ENCODE peak calls at places on chromosomes 11 and 22, in six cellular contexts. M is neuronal stem cell, G is IMR-90, T is trophoblast cell, A is mesenchymal stem cell, D is H9. K is an unnamed sample.
A peak's percentile ranks its signal among the peaks of the same experiment; 100 is the strongest.

GRCh38 chr11:8671651-8672062 is 10.8 kb downstream of the TRIM66 start:
- DNase-seq in M (no peak), G (peak; percentile 87), T (no peak), A (no peak), D (peak; percentile 50), K (peak; percentile 68)

GRCh38 chr11:117180020-117180419 is 1.5 kb downstream of the SIDT2 start:
- DNase-seq in M (no peak), G (no peak), T (no peak), A (peak; percentile 48), D (peak; percentile 24), K (peak; percentile 31)

GRCh38 chr11:46876471-46876870 is 30.4 kb upstream of the CKAP5 start:
- DNase-seq in M (no peak), G (no peak), T (no peak), A (no peak), D (no peak), K (no peak)

GRCh38 chr11:125404811-125405481 is 91.1 kb downstream of the FEZ1 start:
- DNase-seq in M (peak; percentile 71), G (peak; percentile 47), T (peak; percentile 15), A (peak; percentile 57), D (peak; percentile 86), K (peak; percentile 75)

GRCh38 chr22:46731246-46732040 is 6.6 kb downstream of the CERK start:
- DNase-seq in M (no peak), G (no peak), T (no peak), A (peak; percentile 58), D (peak; percentile 54), K (peak; percentile 59)

GRCh38 chr11:131770801-131771200 is 400.4 kb downstream of the NTM start:
- DNase-seq in M (no peak), G (peak; percentile 71), T (no peak), A (peak; percentile 14), D (no peak), K (no peak)

GRCh38 chr11:10651579-10652361 is 41.8 kb downstream of the IRAG1 start:
- DNase-seq in M (no peak), G (no peak), T (no peak), A (peak; percentile 67), D (no peak), K (no peak)

GRCh38 chr11:17596310-17596669 is 49.2 kb downstream of the OTOG start:
- DNase-seq in M (no peak), G (no peak), T (no peak), A (no peak), D (peak; percentile 6), K (no peak)

GRCh38 chr22:31526275-31526674 is 29.9 kb downstream of the SFI1 start:
- DNase-seq in M (no peak), G (no peak), T (no peak), A (no peak), D (no peak), K (no peak)

GRCh38 chr11:65479184-65480145 is 19.4 kb upstream of the MALAT1 start:
- DNase-seq in M (no peak), G (peak; percentile 95), T (no peak), A (peak; percentile 97), D (peak; percentile 76), K (peak; percentile 89)

GRCh38 chr11:87659807-87660206 is 515.4 kb downstream of the RAB38 start:
- DNase-seq in M (no peak), G (no peak), T (no peak), A (no peak), D (no peak), K (no peak)

DNA sequence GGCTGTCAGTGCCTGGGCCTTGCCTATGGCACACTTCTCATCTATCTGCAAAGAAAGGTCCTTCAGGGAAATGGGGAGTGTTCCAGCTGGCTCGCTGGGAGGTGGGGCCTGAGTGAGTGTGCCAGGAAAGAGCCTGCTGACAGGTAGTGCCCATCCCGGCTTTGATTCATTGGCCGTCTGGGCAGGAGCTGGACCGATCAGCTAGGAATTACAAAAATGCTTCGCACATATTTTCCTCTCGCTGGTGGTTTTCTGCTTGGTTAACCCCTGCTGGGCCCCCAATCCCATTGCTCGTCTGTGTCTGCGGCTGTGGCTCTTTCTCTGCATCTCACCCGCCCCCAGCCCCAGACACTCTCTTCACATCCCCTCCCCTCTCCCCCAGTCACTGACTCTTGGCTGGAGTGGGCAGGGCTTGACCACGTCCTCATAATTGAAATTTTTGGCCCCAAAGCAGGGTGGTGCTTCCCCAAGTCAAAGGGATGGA is 10.8 kb downstream of the LIF start:
- DNase-seq in M (no peak), G (peak; percentile 88), T (no peak), A (peak; percentile 56), D (no peak), K (peak; percentile 88)
- H2BK5ac ChIP-seq in M (no peak overlapping the region), G (peak overlapping the region; percentile 87), T (peak overlapping the region; percentile 49), A (peak overlapping the region; percentile 98), D (no peak overlapping the region), K (no peak overlapping the region)

GRCh38 chr11:23211221-23211620 is 350.9 kb upstream of the CCDC179 start:
- DNase-seq in M (no peak), G (no peak), T (no peak), A (no peak), D (no peak), K (peak; percentile 10)
- H2BK5ac ChIP-seq in M (no peak overlapping the region), G (no peak overlapping the region), T (no peak overlapping the region), A (no peak overlapping the region), D (no peak overlapping the region), K (no peak overlapping the region)

GRCh38 chr22:21000987-21001600 is 824 bp downstream of the THAP7 start:
- DNase-seq in M (no peak), G (no peak), T (no peak), A (peak; percentile 5), D (no peak), K (no peak)
- H2BK5ac ChIP-seq in M (peak overlapping the region; percentile 88), G (peak overlapping the region; percentile 84), T (peak overlapping the region; percentile 3), A (no peak overlapping the region), D (no peak overlapping the region), K (no peak overlapping the region)

DNA sequence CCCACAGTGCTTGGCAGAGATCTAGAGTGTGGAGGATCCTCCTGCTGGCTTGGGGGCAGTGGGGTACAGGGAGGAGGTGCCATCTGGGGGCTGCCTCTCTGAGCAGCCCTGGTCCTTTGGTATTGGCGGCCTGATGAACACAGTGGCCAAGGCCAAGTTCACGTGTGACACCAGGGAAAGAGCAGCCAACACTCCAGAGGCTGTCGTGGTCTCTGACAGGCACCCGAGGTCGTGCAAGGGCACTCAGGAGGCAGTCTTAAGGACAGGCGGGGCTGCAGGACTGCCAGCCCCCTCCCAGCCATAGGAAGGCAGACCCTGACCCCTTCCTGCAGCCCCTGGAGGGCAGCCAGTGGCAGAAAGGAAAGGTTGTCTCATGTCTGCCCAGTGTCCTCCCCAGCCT is 30.7 kb downstream of the PHF21B start:
- DNase-seq in M (no peak), G (no peak), T (no peak), A (no peak), D (no peak), K (no peak)
- H2BK5ac ChIP-seq in M (no peak overlapping the region), G (no peak overlapping the region), T (no peak overlapping the region), A (no peak overlapping the region), D (no peak overlapping the region), K (no peak overlapping the region)

GRCh38 chr22:24925586-24926427 is 20.7 kb downstream of the LHFPL7 start:
- DNase-seq in M (no peak), G (no peak), T (no peak), A (no peak), D (peak; percentile 62), K (peak; percentile 65)
- H2BK5ac ChIP-seq in M (no peak overlapping the region), G (no peak overlapping the region), T (no peak overlapping the region), A (no peak overlapping the region), D (no peak overlapping the region), K (no peak overlapping the region)

GRCh38 chr11:85723088-85723487 is 37.1 kb upstream of the CCDC89 start:
- DNase-seq in M (no peak), G (no peak), T (no peak), A (no peak), D (no peak), K (no peak)

GRCh38 chr11:85718126-85718943 is 32.3 kb upstream of the CCDC89 start:
- DNase-seq in M (no peak), G (peak; percentile 28), T (no peak), A (no peak), D (no peak), K (no peak)

GRCh38 chr11:85717360-85717927 is 31.4 kb upstream of the CCDC89 start:
- DNase-seq in M (no peak), G (no peak), T (no peak), A (no peak), D (no peak), K (no peak)

GRCh38 chr11:85721191-85721590 is 35.2 kb upstream of the CCDC89 start:
- DNase-seq in M (no peak), G (no peak), T (no peak), A (no peak), D (no peak), K (no peak)

GRCh38 chr11:85718991-85719807 is 33.2 kb upstream of the CCDC89 start:
- DNase-seq in M (peak; percentile 64), G (peak; percentile 100), T (peak; percentile 83), A (peak; percentile 93), D (peak; percentile 63), K (peak; percentile 97)
- H2BK5ac ChIP-seq in M (no peak overlapping the region), G (peak overlapping the region; percentile 97), T (no peak overlapping the region), A (peak overlapping the region; percentile 88), D (peak overlapping the region; percentile 78), K (no peak overlapping the region)

GRCh38 chr11:134528453-134528852 is 116.4 kb upstream of the B3GAT1 start:
- DNase-seq in M (no peak), G (no peak), T (no peak), A (no peak), D (peak; percentile 17), K (no peak)
- H2BK5ac ChIP-seq in M (no peak overlapping the region), G (no peak overlapping the region), T (no peak overlapping the region), A (no peak overlapping the region), D (no peak overlapping the region), K (no peak overlapping the region)

K was measured in mesendoderm.